ENCODE peak calls at places on chromosomes 2 and 18, in four cellular contexts. J is K562, P is GM12878, N is HepG2. O is an unnamed sample.

GRCh38 chr18:58590231-58590630 is 38.7 kb downstream of the ALPK2 start:
- DNase-seq in J (no peak), P (no peak), N (peak), O (no peak)

GRCh38 chr18:10234281-10234680 is 220.2 kb upstream of the APCDD1 start:
- DNase-seq in J (no peak), N (no peak), P (no peak), O (no peak)

GRCh38 chr2:150080115-150080514 is 407.4 kb downstream of the RND3 start:
- DNase-seq in N (no peak), J (no peak), P (no peak), O (no peak)

GRCh38 chr2:18637196-18637595 is 47.8 kb upstream of the NT5C1B start:
- DNase-seq in N (no peak), J (no peak), P (no peak), O (no peak)

GRCh38 chr2:19358242-19359020 is at the start of gene OSR1:
- DNase-seq in J (no peak), N (peak), P (no peak), O (peak)

GRCh38 chr2:72041638-72042111 is 106.0 kb downstream of the CYP26B1 start:
- DNase-seq in J (no peak), N (no peak), P (no peak), O (peak)

GRCh38 chr18:70620837-70621612 is 332.2 kb downstream of the SOCS6 start:
- DNase-seq in N (no peak), J (no peak), P (no peak), O (no peak)

GRCh38 chr2:26175191-26175715 is 2.4 kb downstream of the GAREM2 start:
- DNase-seq in P (no peak), J (no peak), N (no peak), O (no peak)

DNA sequence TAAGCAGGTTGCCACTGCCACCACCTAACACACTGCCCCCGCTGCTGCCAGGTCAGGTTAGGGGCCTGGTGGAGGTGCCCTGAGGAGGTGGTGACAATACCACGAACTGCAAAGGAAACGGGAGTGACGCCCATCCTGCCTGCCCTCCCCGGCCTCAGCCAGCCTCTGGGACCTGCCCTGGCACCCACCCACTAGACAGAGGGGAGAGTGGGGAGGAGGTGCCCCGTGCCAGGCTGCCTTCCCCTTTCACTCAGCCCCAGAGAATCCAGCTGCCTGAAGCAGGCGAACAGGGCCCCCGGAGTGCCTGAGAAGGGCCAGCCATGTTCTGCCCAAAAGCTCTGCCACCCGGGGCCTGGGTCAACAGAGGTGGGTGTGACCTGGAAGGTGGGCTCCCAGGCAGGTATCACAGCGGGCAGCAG is 44.5 kb upstream of the FOSL2 start:
- DNase-seq in P (no peak), J (no peak), N (no peak), O (no peak)
- TF ChIP-seq TARDBP in P (no peak), J (no peak), N (no peak), O (no peak)

GRCh38 chr2:120846406-120847095 is 110.9 kb downstream of the GLI2 start:
- DNase-seq in J (no peak), N (no peak), P (no peak), O (no peak)
- TF ChIP-seq TARDBP in J (no peak), N (no peak), P (no peak), O (no peak)

DNA sequence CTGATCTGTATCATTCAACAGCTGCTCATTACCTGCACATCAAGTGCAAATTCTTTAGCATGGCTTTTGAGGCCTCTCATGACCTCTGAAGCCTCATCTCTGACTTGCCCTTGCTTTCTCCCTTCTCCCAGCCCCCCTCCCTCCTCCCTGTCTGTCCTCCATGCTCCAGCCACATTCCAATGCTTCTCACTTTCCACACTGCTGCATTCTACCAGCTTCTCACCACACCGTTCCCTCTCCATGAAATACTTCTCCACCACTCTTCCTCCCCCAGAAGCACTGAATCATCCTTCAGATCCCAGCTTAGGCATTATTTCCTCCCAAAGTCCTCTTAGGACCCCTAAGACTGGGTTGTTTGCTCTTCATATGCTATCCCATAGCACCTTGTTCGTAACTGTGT is 26.9 kb downstream of the GCG start:
- DNase-seq in J (no peak), P (no peak), N (no peak), O (no peak)
- TF ChIP-seq TARDBP in J (no peak), P (no peak), N (no peak), O (no peak)

DNA sequence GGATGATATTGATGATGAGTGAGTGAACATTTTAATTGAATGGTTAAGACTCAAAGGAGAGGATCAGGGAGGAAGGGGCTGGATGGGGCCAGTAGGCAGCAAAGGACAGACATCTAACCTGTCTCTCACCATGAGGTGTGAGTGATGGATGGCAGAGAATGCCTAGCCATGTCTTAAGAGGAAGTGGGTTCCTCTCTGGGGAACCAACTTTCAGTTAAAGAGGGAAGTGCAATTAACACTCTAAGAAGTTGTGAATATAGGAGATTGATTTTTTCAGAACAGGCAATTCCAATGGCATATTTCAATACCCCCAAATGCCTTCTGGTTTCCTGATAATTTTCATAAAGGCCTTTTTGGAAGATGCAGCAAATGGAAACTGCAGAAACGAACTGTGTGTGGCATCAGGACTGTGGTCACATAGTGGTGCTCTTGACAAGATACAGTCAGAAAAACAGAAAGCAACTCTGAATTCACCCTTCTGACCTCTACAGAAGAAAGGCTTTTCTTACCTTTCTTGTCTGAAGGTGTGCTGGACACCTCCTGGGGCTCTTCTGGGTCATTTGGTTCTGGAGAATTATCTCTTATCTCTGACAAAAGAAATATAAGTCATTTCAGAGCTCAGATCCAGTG is 10.2 kb downstream of the SP110 start:
- DNase-seq in J (no peak), N (no peak), P (no peak), O (no peak)
- TF ChIP-seq TARDBP in J (no peak), N (no peak), P (no peak), O (no peak)

DNA sequence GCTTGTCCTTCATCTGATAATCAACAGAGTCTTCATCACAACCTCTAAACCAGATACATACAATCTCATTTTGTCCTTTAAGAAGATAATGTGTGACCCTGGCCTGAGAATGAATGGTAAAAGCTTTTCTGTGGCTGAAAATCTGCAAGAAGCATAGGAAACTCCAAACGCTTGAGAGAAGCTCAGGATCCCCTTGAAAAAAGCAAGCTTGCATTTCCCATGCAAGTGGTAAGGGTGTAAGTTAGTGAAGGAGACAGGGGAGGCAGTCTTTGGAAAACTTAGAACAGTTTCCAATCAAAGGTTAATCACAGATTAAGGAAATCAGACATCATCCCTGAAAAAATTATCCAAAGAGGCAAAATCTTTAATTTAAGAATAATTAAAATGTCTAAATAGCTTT is 413.6 kb upstream of the SALL3 start:
- DNase-seq in P (no peak), N (no peak), J (no peak), O (no peak)
- TF ChIP-seq TARDBP in P (no peak), N (no peak), J (no peak), O (no peak)

GRCh38 chr2:1803217-1804115 is 59.2 kb upstream of the PXDN start:
- DNase-seq in N (no peak), P (no peak), J (no peak), O (no peak)
- TF ChIP-seq TARDBP in N (no peak), P (no peak), J (no peak), O (no peak)

GRCh38 chr2:42234056-42234455 is 64.9 kb downstream of the EML4 start:
- DNase-seq in P (no peak), N (no peak), J (no peak), O (no peak)
- TF ChIP-seq TARDBP in P (no peak), N (no peak), J (no peak), O (no peak)

O was measured in HEK293T.